ENCODE peak calls at places on chromosomes 13 and 19, in nine cellular contexts. P, D, M, X, T, H, O, S and W are unnamed samples.

GRCh38 chr13:40662866-40663265 is 3.6 kb downstream of the FOXO1 start:
- DNase-seq in P (no peak), D (no peak), M (no peak), X (no peak), T (no peak), H (no peak), O (peak; percentile 58), S (no peak), W (no peak)

GRCh38 chr13:42720116-42720857 is 61.1 kb upstream of the FAM216B start:
- DNase-seq in P (peak; percentile 99), D (peak; percentile 96), M (no peak), X (peak; percentile 60), T (no peak), H (peak; percentile 28), O (no peak), S (peak; percentile 88), W (peak; percentile 95)

GRCh38 chr13:45932611-45933182 is 81.1 kb upstream of the SIAH3 start:
- DNase-seq in P (no peak), D (no peak), M (no peak), X (no peak), T (no peak), H (no peak), O (no peak), S (no peak), W (no peak)

GRCh38 chr19:7869453-7869909 is 4.7 kb downstream of the PRR36 start:
- DNase-seq in P (peak; percentile 28), D (no peak), M (peak; percentile 75), X (peak; percentile 85), T (peak; percentile 82), H (peak; percentile 82), O (peak; percentile 80), S (no peak), W (peak; percentile 25)

GRCh38 chr13:75685239-75685697 is 49.1 kb downstream of the LMO7 start:
- DNase-seq in P (peak; percentile 91), D (peak; percentile 87), M (no peak), X (no peak), T (no peak), H (no peak), O (peak; percentile 57), S (no peak), W (peak; percentile 89)

GRCh38 chr19:18802354-18802753 is 11.2 kb upstream of the COMP start:
- DNase-seq in P (no peak), D (no peak), M (peak; percentile 22), X (no peak), T (no peak), H (no peak), O (peak; percentile 88), S (no peak), W (no peak)

GRCh38 chr13:98480915-98481510 is 95.9 kb downstream of the STK24 start:
- DNase-seq in P (peak; percentile 69), D (no peak), M (peak; percentile 19), X (no peak), T (no peak), H (no peak), O (no peak), S (no peak), W (peak; percentile 38)

GRCh38 chr13:96821381-96821780 is 172.9 kb downstream of the OXGR1 start:
- DNase-seq in P (peak; percentile 12), D (peak; percentile 2), M (no peak), X (no peak), T (no peak), H (no peak), O (no peak), S (no peak), W (peak; percentile 40)

GRCh38 chr19:48569814-48570213 is 17.8 kb downstream of the SULT2B1 start:
- DNase-seq in P (peak; percentile 56), D (peak; percentile 57), M (no peak), X (no peak), T (no peak), H (peak; percentile 36), O (no peak), S (no peak), W (peak; percentile 35)

GRCh38 chr19:19498255-19498991 is 16.9 kb downstream of the TSSK6 start:
- DNase-seq in P (no peak), D (no peak), M (no peak), X (no peak), T (no peak), H (no peak), O (no peak), S (no peak), W (no peak)

GRCh38 chr19:54315956-54316355 is 3.0 kb upstream of the LILRA5 start:
- DNase-seq in P (no peak), D (no peak), M (no peak), X (no peak), T (no peak), H (no peak), O (no peak), S (no peak), W (no peak)

GRCh38 chr19:54317965-54318240 is 4.9 kb upstream of the LILRA5 start:
- DNase-seq in P (no peak), D (no peak), M (no peak), X (no peak), T (no peak), H (no peak), O (no peak), S (no peak), W (no peak)

GRCh38 chr19:54316746-54317107 is 3.8 kb upstream of the LILRA5 start:
- DNase-seq in P (no peak), D (no peak), M (peak; percentile 33), X (no peak), T (no peak), H (no peak), O (peak; percentile 99), S (peak; percentile 58), W (no peak)

GRCh38 chr19:54319049-54319448 is 6.1 kb upstream of the LILRA5 start:
- DNase-seq in P (no peak), D (no peak), M (peak; percentile 30), X (no peak), T (no peak), H (no peak), O (no peak), S (no peak), W (no peak)

GRCh38 chr19:54317108-54317964 is 4.4 kb upstream of the LILRA5 start:
- DNase-seq in P (no peak), D (no peak), M (no peak), X (no peak), T (no peak), H (no peak), O (peak; percentile 44), S (peak; percentile 61), W (no peak)
- H3K4me3 ChIP-seq in P (no peak overlapping the region), D (no peak overlapping the region), M (no peak overlapping the region), X (no peak overlapping the region), T (no peak overlapping the region), H (no peak overlapping the region), O (peak overlapping the region; percentile 39), S (no peak overlapping the region), W (no peak overlapping the region)

GRCh38 chr13:92967923-92968322 is 258.7 kb upstream of the GPC6 start:
- DNase-seq in P (peak; percentile 16), D (no peak), M (no peak), X (no peak), T (no peak), H (no peak), O (peak; percentile 23), S (no peak), W (no peak)
- TF ChIP-seq CTCF in P (peak; percentile 46), D (no peak), M (no peak), X (no peak), T (no peak), H (no peak), O (peak; percentile 35), S (no peak), W (no peak)

DNA sequence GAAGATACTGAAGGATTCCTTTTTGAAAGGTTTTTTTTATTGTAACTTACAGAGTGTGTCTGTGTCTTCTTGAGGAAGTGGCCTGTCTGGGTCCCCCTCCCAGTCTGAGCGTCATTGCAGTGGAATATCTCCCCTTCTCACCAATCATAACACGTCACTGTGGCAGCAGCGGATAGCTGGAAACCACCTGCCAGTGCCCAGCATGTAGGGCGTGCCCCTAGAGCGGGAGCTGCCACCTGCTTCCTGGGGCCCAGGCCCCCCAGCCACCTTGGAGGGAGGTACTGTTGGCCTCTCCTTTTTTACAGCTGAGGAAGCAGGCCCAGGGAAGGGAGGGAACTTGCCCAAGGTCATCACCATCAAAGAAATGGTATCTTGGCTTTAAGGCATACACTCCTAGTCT is 4.6 kb upstream of the DNM2 start:
- DNase-seq in P (no peak), D (no peak), M (no peak), X (no peak), T (no peak), H (no peak), O (no peak), S (no peak), W (no peak)
- H3K27ac ChIP-seq in P (no peak overlapping the region), D (no peak overlapping the region), M (no peak overlapping the region), X (no peak overlapping the region), T (no peak overlapping the region), H (no peak overlapping the region), O (no peak overlapping the region), S (no peak overlapping the region), W (no peak overlapping the region)

GRCh38 chr13:20776751-20777150 is 3.0 kb upstream of the EEF1AKMT1 start:
- DNase-seq in P (no peak), D (no peak), M (no peak), X (no peak), T (no peak), H (no peak), O (peak; percentile 66), S (no peak), W (no peak)
- H3K4me3 ChIP-seq in P (no peak overlapping the region), D (no peak overlapping the region), M (no peak overlapping the region), X (no peak overlapping the region), T (no peak overlapping the region), H (no peak overlapping the region), O (no peak overlapping the region), S (no peak overlapping the region), W (no peak overlapping the region)